ENCODE peak calls at places on chromosomes 1 and 21, in four cellular contexts. One of them, this sample, is unnamed.

GRCh38 chr1:202216691-202217090 is 23.1 kb downstream of the LGR6 start:
- DNase-seq in GM12865: no peak
- DNase-seq in epithelial cell of esophagus: peak; percentile 26
- DNase-seq in ovary: no peak
- DNase-seq in this sample: no peak

GRCh38 chr1:98661544-98662353 is at the start of gene SNX7:
- DNase-seq in epithelial cell of esophagus: peak; percentile 83
- DNase-seq in ovary: peak; percentile 81
- DNase-seq in GM12865: no peak
- DNase-seq in this sample: peak; percentile 76

GRCh38 chr1:30684881-30685795 is 38.2 kb downstream of the MATN1 start:
- DNase-seq in ovary: no peak
- DNase-seq in GM12865: no peak
- DNase-seq in epithelial cell of esophagus: no peak
- DNase-seq in this sample: no peak

GRCh38 chr1:68994096-68994495 is 497.2 kb upstream of the DEPDC1 start:
- DNase-seq in GM12865: no peak
- DNase-seq in epithelial cell of esophagus: no peak
- DNase-seq in ovary: no peak
- DNase-seq in this sample: no peak

GRCh38 chr1:58524353-58524945 is 22.1 kb downstream of the OMA1 start:
- DNase-seq in GM12865: no peak
- DNase-seq in epithelial cell of esophagus: no peak
- DNase-seq in ovary: no peak
- DNase-seq in this sample: peak; percentile 61

GRCh38 chr1:174134000-174134659 is 25.2 kb upstream of the RABGAP1L start:
- DNase-seq in epithelial cell of esophagus: no peak
- DNase-seq in ovary: no peak
- DNase-seq in GM12865: peak; percentile 53
- DNase-seq in this sample: no peak

GRCh38 chr1:10308001-10308400 is 90.9 kb upstream of the PGD start:
- DNase-seq in ovary: no peak
- DNase-seq in GM12865: no peak
- DNase-seq in epithelial cell of esophagus: no peak
- DNase-seq in this sample: no peak

GRCh38 chr1:54159733-54160316 is 7.0 kb upstream of the CDCP2 start:
- DNase-seq in ovary: no peak
- DNase-seq in GM12865: no peak
- DNase-seq in epithelial cell of esophagus: no peak
- DNase-seq in this sample: no peak

GRCh38 chr1:114695430-114696093 is at the start of gene AMPD1:
- DNase-seq in ovary: no peak
- DNase-seq in epithelial cell of esophagus: peak; percentile 75
- DNase-seq in GM12865: peak; percentile 68
- DNase-seq in this sample: peak; percentile 27

GRCh38 chr1:111594128-111594693 is 25.4 kb upstream of the RAP1A start:
- DNase-seq in ovary: no peak
- DNase-seq in GM12865: no peak
- DNase-seq in epithelial cell of esophagus: no peak
- DNase-seq in this sample: no peak

GRCh38 chr1:225572422-225572821 is 80.5 kb downstream of the ENAH start:
- DNase-seq in GM12865: no peak
- DNase-seq in epithelial cell of esophagus: peak; percentile 21
- DNase-seq in ovary: no peak
- DNase-seq in this sample: peak; percentile 60

GRCh38 chr1:151513626-151514101 is 2.5 kb downstream of the CGN start:
- DNase-seq in GM12865: no peak
- DNase-seq in epithelial cell of esophagus: peak; percentile 86
- DNase-seq in ovary: no peak
- DNase-seq in this sample: no peak

GRCh38 chr1:189237008-189237407 is 1240.7 kb downstream of the BRINP3 start:
- DNase-seq in GM12865: peak; percentile 9
- DNase-seq in epithelial cell of esophagus: no peak
- DNase-seq in ovary: no peak
- DNase-seq in this sample: no peak

GRCh38 chr1:219660666-219661463 is 48.0 kb upstream of the ZC3H11B start:
- DNase-seq in epithelial cell of esophagus: peak; percentile 86
- DNase-seq in GM12865: peak; percentile 84
- DNase-seq in ovary: peak; percentile 76
- DNase-seq in this sample: peak; percentile 95

GRCh38 chr1:90831910-90832309 is 114.8 kb upstream of the BARHL2 start:
- DNase-seq in epithelial cell of esophagus: no peak
- DNase-seq in GM12865: no peak
- DNase-seq in ovary: no peak
- DNase-seq in this sample: no peak

GRCh38 chr1:219917851-219918466 is 10.4 kb downstream of the SLC30A10 start:
- DNase-seq in GM12865: no peak
- DNase-seq in epithelial cell of esophagus: peak; percentile 75
- DNase-seq in ovary: no peak
- DNase-seq in this sample: peak; percentile 4

GRCh38 chr1:71908313-71908712 is 374.0 kb downstream of the NEGR1 start:
- DNase-seq in ovary: no peak
- DNase-seq in epithelial cell of esophagus: no peak
- DNase-seq in GM12865: no peak
- DNase-seq in this sample: no peak

GRCh38 chr21:42423197-42423675 is 19.5 kb downstream of the UBASH3A start:
- DNase-seq in epithelial cell of esophagus: no peak
- DNase-seq in GM12865: peak; percentile 85
- DNase-seq in ovary: no peak
- DNase-seq in this sample: no peak

GRCh38 chr1:44646711-44647110 is 27.6 kb downstream of the TMEM53 start:
- DNase-seq in GM12865: no peak
- DNase-seq in epithelial cell of esophagus: peak; percentile 19
- DNase-seq in ovary: no peak
- DNase-seq in this sample: no peak

GRCh38 chr1:154479764-154480421 is 22.1 kb upstream of the TDRD10 start:
- DNase-seq in epithelial cell of esophagus: peak; percentile 77
- DNase-seq in GM12865: peak; percentile 76
- DNase-seq in ovary: peak; percentile 56
- DNase-seq in this sample: peak; percentile 94

GRCh38 chr1:227945891-227946623 is 1.7 kb downstream of the WNT9A start:
- DNase-seq in epithelial cell of esophagus: peak; percentile 84
- DNase-seq in GM12865: no peak
- DNase-seq in ovary: peak; percentile 76
- DNase-seq in this sample: peak; percentile 41

GRCh38 chr1:227459326-227459841 is 104.0 kb upstream of the ZNF678 start:
- DNase-seq in GM12865: no peak
- DNase-seq in epithelial cell of esophagus: no peak
- DNase-seq in ovary: no peak
- DNase-seq in this sample: no peak

GRCh38 chr1:106678661-106679060 is 377.8 kb upstream of the PRMT6 start:
- DNase-seq in GM12865: no peak
- DNase-seq in ovary: no peak
- DNase-seq in epithelial cell of esophagus: peak; percentile 29
- DNase-seq in this sample: no peak

GRCh38 chr1:19439464-19440171 is 45.7 kb downstream of the CAPZB start:
- DNase-seq in epithelial cell of esophagus: no peak
- DNase-seq in GM12865: peak; percentile 46
- DNase-seq in ovary: peak; percentile 61
- DNase-seq in this sample: peak; percentile 41
- TF ChIP-seq CTCF in epithelial cell of esophagus: no peak
- TF ChIP-seq CTCF in GM12865: peak; percentile 29
- TF ChIP-seq CTCF in ovary: peak; percentile 24
- TF ChIP-seq CTCF in this sample: peak; percentile 11

GRCh38 chr21:43759651-43760050 is 16.5 kb downstream of the CSTB start:
- DNase-seq in GM12865: no peak
- DNase-seq in ovary: no peak
- DNase-seq in epithelial cell of esophagus: no peak
- DNase-seq in this sample: no peak

GRCh38 chr21:43757601-43758000 is 18.5 kb downstream of the CSTB start:
- DNase-seq in epithelial cell of esophagus: no peak
- DNase-seq in GM12865: no peak
- DNase-seq in ovary: no peak
- DNase-seq in this sample: no peak

GRCh38 chr21:43760391-43760958 is 15.6 kb downstream of the CSTB start:
- DNase-seq in epithelial cell of esophagus: no peak
- DNase-seq in GM12865: no peak
- DNase-seq in ovary: no peak
- DNase-seq in this sample: no peak

GRCh38 chr21:43758132-43758619 is 17.9 kb downstream of the CSTB start:
- DNase-seq in ovary: no peak
- DNase-seq in epithelial cell of esophagus: peak; percentile 51
- DNase-seq in GM12865: no peak
- DNase-seq in this sample: peak; percentile 84

DNA sequence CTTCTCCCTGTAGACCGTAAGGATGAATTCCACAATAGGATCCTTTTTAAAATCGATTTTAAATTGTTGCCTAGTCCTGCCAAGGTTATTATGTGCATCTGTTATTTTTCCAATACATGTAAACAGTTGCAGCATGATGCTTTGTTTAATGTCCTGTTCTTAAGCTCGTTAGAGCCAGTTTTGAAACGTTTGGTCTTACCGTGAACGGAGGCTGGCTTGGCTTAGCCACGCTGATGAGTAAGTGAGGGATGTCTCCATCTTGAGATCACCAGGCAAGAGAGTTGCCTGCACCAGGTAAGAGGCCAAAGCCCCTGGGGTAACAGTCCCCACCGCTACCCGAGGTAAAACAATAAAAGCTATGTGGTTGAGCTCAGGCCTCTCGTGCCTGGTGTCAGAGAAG is 17.3 kb downstream of the CSTB start:
- DNase-seq in GM12865: no peak
- DNase-seq in ovary: no peak
- DNase-seq in epithelial cell of esophagus: no peak
- DNase-seq in this sample: no peak
- H3K4me3 ChIP-seq in GM12865: no peak overlapping the region
- H3K4me3 ChIP-seq in ovary: peak overlapping the region; percentile 15
- H3K4me3 ChIP-seq in epithelial cell of esophagus: no peak overlapping the region
- H3K4me3 ChIP-seq in this sample: no peak overlapping the region

DNA sequence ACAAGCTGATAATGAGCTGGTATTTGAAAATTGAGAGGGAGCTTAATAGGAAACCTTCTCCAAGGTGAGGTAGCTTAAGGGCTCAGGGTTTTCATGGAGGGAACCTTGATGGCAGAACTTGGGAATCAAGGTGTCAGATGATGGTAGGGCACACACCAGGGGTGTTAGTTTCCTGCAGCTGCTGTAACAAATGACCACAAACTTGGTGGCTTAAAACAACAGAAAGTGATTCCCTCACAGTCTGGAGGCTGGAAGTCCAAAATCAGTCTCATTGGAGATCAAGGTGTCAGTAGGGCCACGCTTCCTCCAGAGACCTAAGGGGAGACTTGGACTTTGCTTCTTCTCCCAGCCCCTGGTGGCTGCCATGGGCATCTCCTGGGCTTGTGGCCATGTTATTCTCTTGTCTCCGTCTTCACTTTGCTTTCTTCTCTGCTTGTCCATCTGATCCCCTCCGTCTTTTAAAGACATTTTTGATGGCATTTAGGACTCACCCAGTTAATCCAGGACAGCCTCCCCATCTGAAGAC is 45.5 kb downstream of the HUNK start:
- DNase-seq in ovary: no peak
- DNase-seq in epithelial cell of esophagus: no peak
- DNase-seq in GM12865: no peak
- DNase-seq in this sample: no peak
- TF ChIP-seq CTCF in ovary: no peak
- TF ChIP-seq CTCF in epithelial cell of esophagus: no peak
- TF ChIP-seq CTCF in GM12865: no peak
- TF ChIP-seq CTCF in this sample: no peak

GRCh38 chr1:210251680-210252490 is 19.3 kb downstream of the SERTAD4 start:
- DNase-seq in ovary: no peak
- DNase-seq in GM12865: no peak
- DNase-seq in epithelial cell of esophagus: no peak
- DNase-seq in this sample: no peak
- H3K4me3 ChIP-seq in ovary: peak overlapping the region; percentile 38
- H3K4me3 ChIP-seq in GM12865: no peak overlapping the region
- H3K4me3 ChIP-seq in epithelial cell of esophagus: peak overlapping the region; percentile 43
- H3K4me3 ChIP-seq in this sample: peak overlapping the region; percentile 39

GRCh38 chr21:34020005-34020847 is 53.2 kb upstream of the MRPS6 start:
- DNase-seq in ovary: no peak
- DNase-seq in GM12865: peak; percentile 87
- DNase-seq in epithelial cell of esophagus: peak; percentile 19
- DNase-seq in this sample: no peak
- TF ChIP-seq CTCF in ovary: no peak
- TF ChIP-seq CTCF in GM12865: peak; percentile 5
- TF ChIP-seq CTCF in epithelial cell of esophagus: peak; percentile 13
- TF ChIP-seq CTCF in this sample: no peak

GRCh38 chr21:29942033-29942432 is 2.2 kb upstream of the GRIK1 start:
- DNase-seq in ovary: no peak
- DNase-seq in GM12865: no peak
- DNase-seq in epithelial cell of esophagus: no peak
- DNase-seq in this sample: no peak

GRCh38 chr21:29938968-29939858 is 583 bp downstream of the GRIK1 start:
- DNase-seq in GM12865: no peak
- DNase-seq in ovary: no peak
- DNase-seq in epithelial cell of esophagus: peak; percentile 5
- DNase-seq in this sample: no peak

GRCh38 chr21:29940993-29941392 is 1.2 kb upstream of the GRIK1 start:
- DNase-seq in epithelial cell of esophagus: no peak
- DNase-seq in GM12865: no peak
- DNase-seq in ovary: no peak
- DNase-seq in this sample: no peak

GRCh38 chr21:29943885-29944284 is 4.1 kb upstream of the GRIK1 start:
- DNase-seq in epithelial cell of esophagus: peak; percentile 14
- DNase-seq in ovary: no peak
- DNase-seq in GM12865: peak; percentile 4
- DNase-seq in this sample: no peak

DNA sequence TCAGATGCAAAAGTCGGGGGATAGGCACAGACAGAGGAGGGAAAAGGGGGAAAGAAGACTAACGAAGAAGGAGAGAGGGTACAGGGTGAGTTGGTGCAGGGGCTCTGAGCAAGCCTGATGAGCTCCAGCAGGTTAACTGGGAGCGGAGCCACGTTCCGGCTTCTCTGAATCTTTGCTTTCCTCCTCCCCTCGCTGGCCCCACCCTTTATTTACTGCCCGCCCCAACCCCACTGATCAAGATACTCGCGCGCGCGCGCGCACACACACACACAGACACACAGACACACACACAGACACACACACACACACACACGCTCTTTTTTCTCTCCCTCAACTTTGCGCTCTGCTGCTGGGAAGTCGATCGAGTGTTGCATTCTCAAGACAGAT is at the start of gene GRIK1:
- DNase-seq in epithelial cell of esophagus: peak; percentile 15
- DNase-seq in GM12865: no peak
- DNase-seq in ovary: no peak
- DNase-seq in this sample: no peak
- H3K4me3 ChIP-seq in epithelial cell of esophagus: peak within 1 kb of the TSS; percentile 16
- H3K4me3 ChIP-seq in GM12865: no peak within 1 kb of the TSS
- H3K4me3 ChIP-seq in ovary: no peak within 1 kb of the TSS
- H3K4me3 ChIP-seq in this sample: peak within 1 kb of the TSS; percentile 2

DNA sequence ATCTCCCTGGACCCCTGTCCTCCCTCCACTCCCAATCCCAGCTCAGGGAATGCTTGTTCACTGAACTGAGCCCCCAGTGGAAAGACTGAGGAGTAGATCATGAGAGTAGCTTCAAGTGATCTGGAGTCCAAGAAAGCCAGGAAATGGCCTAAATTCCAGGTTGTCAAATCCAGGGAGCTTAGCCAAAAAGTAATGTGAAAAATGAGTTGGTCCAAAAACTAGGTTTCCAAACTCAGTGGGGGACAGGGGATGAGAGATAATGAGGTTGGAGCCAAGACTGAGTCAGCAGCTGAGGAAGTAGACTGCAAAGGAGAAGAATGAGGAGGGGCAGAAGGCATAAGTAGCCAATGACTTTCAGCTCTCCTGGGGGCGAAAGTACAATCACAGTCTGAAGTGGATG is 284.1 kb upstream of the BEND5 start:
- DNase-seq in epithelial cell of esophagus: no peak
- DNase-seq in GM12865: no peak
- DNase-seq in ovary: no peak
- DNase-seq in this sample: peak; percentile 66
- TF ChIP-seq CTCF in epithelial cell of esophagus: no peak
- TF ChIP-seq CTCF in GM12865: no peak
- TF ChIP-seq CTCF in ovary: no peak
- TF ChIP-seq CTCF in this sample: no peak

This sample was measured in fibroblast of pulmonary artery.